ENCODE peak calls at places on chromosomes 1 and 21, in nine cellular contexts. K is HEK293T; Q is activated gamma-delta T cell treated with anti-CD3 and anti-CD28 coated beads, Interleukin-2, amount 50 U/mL, for 16 hours; H is T1000; D is NCI-H524; C is activated T-cell treated with anti-CD3 and anti-CD28 coated beads for 1 hour; E is GM04504; T is stromal cell of bone marrow; Z is stimulated activated CD4-positive, alpha-beta T cell treated with anti-CD3 and anti-CD28 coated beads, Interleukin-1b, Interleukin-23, amount 100 ng/mL, for 48 hours. I is an unnamed sample.

GRCh38 chr21:26732442-26733221 is 112.6 kb downstream of the ADAMTS1 start:
- DNase-seq in H (no peak), Z (peak; percentile 5), C (peak; percentile 10), E (no peak), D (peak; percentile 65), K (peak; percentile 57), T (peak; percentile 30), Q (no peak), I (peak; percentile 18)

GRCh38 chr1:77316006-77316405 is 34.2 kb downstream of the AK5 start:
- DNase-seq in C (no peak), Q (no peak), K (no peak), Z (no peak), D (no peak), T (no peak), E (no peak), H (no peak), I (no peak)

GRCh38 chr1:226990133-226990716 is 50.1 kb downstream of the COQ8A start:
- DNase-seq in C (peak; percentile 24), H (no peak), T (no peak), K (peak; percentile 17), Q (peak; percentile 31), D (no peak), E (no peak), Z (peak; percentile 75), I (peak; percentile 22)

GRCh38 chr21:45049725-45050359 is 24.5 kb upstream of the ADARB1 start:
- DNase-seq in Q (no peak), Z (no peak), D (no peak), E (no peak), C (no peak), H (no peak), K (no peak), T (no peak), I (peak; percentile 61)

GRCh38 chr21:25790122-25790951 is 55.6 kb downstream of the GABPA start:
- DNase-seq in E (no peak), K (peak; percentile 53), D (peak; percentile 80), Q (no peak), C (no peak), T (peak; percentile 26), Z (no peak), H (no peak), I (peak; percentile 16)

GRCh38 chr1:43753422-43753821 is 46.1 kb downstream of the ST3GAL3 start:
- DNase-seq in H (no peak), K (no peak), D (no peak), C (no peak), Z (no peak), T (no peak), Q (no peak), E (no peak), I (no peak)

GRCh38 chr1:184716158-184716557 is 38.5 kb downstream of the EDEM3 start:
- DNase-seq in Q (no peak), C (no peak), H (no peak), K (no peak), E (peak; percentile 7), Z (no peak), T (no peak), D (no peak), I (no peak)

GRCh38 chr21:45497846-45498645 is 44.2 kb downstream of the SLC19A1 start:
- DNase-seq in C (no peak), E (no peak), K (no peak), D (no peak), Z (no peak), T (no peak), H (no peak), Q (no peak), I (no peak)

GRCh38 chr1:150186789-150187559 is 37.3 kb downstream of the PLEKHO1 start:
- DNase-seq in C (no peak), K (peak; percentile 55), Z (no peak), D (peak; percentile 57), Q (no peak), T (peak; percentile 47), E (peak; percentile 40), H (peak; percentile 35), I (peak; percentile 61)